ENCODE peak calls at places on chromosomes 12 and 14, in nine cellular contexts. One of them, this sample, is unnamed.

GRCh38 chr12:110921262-110921661 is 883 bp upstream of the MYL2 start:
- DNase-seq in right lobe of liver: no peak
- DNase-seq in transverse colon: no peak
- DNase-seq in endothelial cell of umbilical vein: no peak
- DNase-seq in HCT116: no peak
- DNase-seq in ovary: no peak
- DNase-seq in suprapubic skin: no peak
- DNase-seq in uterus: no peak
- DNase-seq in adrenal gland: no peak
- DNase-seq in this sample: no peak

GRCh38 chr14:69844171-69844570 is 35.0 kb upstream of the SMOC1 start:
- DNase-seq in right lobe of liver: no peak
- DNase-seq in suprapubic skin: no peak
- DNase-seq in ovary: no peak
- DNase-seq in adrenal gland: no peak
- DNase-seq in uterus: no peak
- DNase-seq in endothelial cell of umbilical vein: no peak
- DNase-seq in HCT116: no peak
- DNase-seq in transverse colon: no peak
- DNase-seq in this sample: no peak

GRCh38 chr12:59115995-59116394 is 195.7 kb upstream of the LRIG3 start:
- DNase-seq in right lobe of liver: no peak
- DNase-seq in ovary: no peak
- DNase-seq in uterus: no peak
- DNase-seq in suprapubic skin: no peak
- DNase-seq in adrenal gland: no peak
- DNase-seq in transverse colon: no peak
- DNase-seq in endothelial cell of umbilical vein: peak; percentile 32
- DNase-seq in HCT116: no peak
- DNase-seq in this sample: no peak

GRCh38 chr14:89479802-89480201 is 62.8 kb upstream of the FOXN3 start:
- DNase-seq in endothelial cell of umbilical vein: no peak
- DNase-seq in uterus: no peak
- DNase-seq in transverse colon: no peak
- DNase-seq in suprapubic skin: no peak
- DNase-seq in adrenal gland: no peak
- DNase-seq in HCT116: no peak
- DNase-seq in right lobe of liver: no peak
- DNase-seq in ovary: no peak
- DNase-seq in this sample: no peak

GRCh38 chr14:104186575-104186974 is 48.2 kb downstream of the KIF26A start:
- DNase-seq in uterus: no peak
- DNase-seq in ovary: no peak
- DNase-seq in adrenal gland: no peak
- DNase-seq in endothelial cell of umbilical vein: no peak
- DNase-seq in right lobe of liver: no peak
- DNase-seq in transverse colon: no peak
- DNase-seq in suprapubic skin: no peak
- DNase-seq in HCT116: no peak
- DNase-seq in this sample: no peak

GRCh38 chr14:51242545-51243490 is 2.8 kb downstream of the TMX1 start:
- DNase-seq in right lobe of liver: no peak
- DNase-seq in ovary: no peak
- DNase-seq in transverse colon: no peak
- DNase-seq in endothelial cell of umbilical vein: no peak
- DNase-seq in uterus: no peak
- DNase-seq in suprapubic skin: no peak
- DNase-seq in HCT116: no peak
- DNase-seq in adrenal gland: no peak
- DNase-seq in this sample: no peak

GRCh38 chr12:99985129-99985570 is 414 bp upstream of the ANKS1B start:
- DNase-seq in uterus: no peak
- DNase-seq in suprapubic skin: no peak
- DNase-seq in endothelial cell of umbilical vein: peak; percentile 40
- DNase-seq in ovary: no peak
- DNase-seq in HCT116: no peak
- DNase-seq in transverse colon: no peak
- DNase-seq in right lobe of liver: no peak
- DNase-seq in adrenal gland: no peak
- DNase-seq in this sample: no peak

GRCh38 chr12:47066278-47067048 is 13.0 kb upstream of the PCED1B start:
- DNase-seq in endothelial cell of umbilical vein: no peak
- DNase-seq in transverse colon: no peak
- DNase-seq in ovary: no peak
- DNase-seq in right lobe of liver: no peak
- DNase-seq in suprapubic skin: no peak
- DNase-seq in uterus: no peak
- DNase-seq in adrenal gland: peak; percentile 57
- DNase-seq in HCT116: no peak
- DNase-seq in this sample: no peak

GRCh38 chr14:98878278-98878677 is 393.7 kb downstream of the BCL11B start:
- DNase-seq in transverse colon: no peak
- DNase-seq in HCT116: no peak
- DNase-seq in right lobe of liver: no peak
- DNase-seq in adrenal gland: no peak
- DNase-seq in ovary: no peak
- DNase-seq in uterus: no peak
- DNase-seq in endothelial cell of umbilical vein: no peak
- DNase-seq in suprapubic skin: no peak
- DNase-seq in this sample: no peak

GRCh38 chr12:14362347-14362746 is 3.1 kb upstream of the ATF7IP start:
- DNase-seq in ovary: no peak
- DNase-seq in HCT116: no peak
- DNase-seq in suprapubic skin: no peak
- DNase-seq in endothelial cell of umbilical vein: peak; percentile 14
- DNase-seq in right lobe of liver: no peak
- DNase-seq in adrenal gland: no peak
- DNase-seq in transverse colon: no peak
- DNase-seq in uterus: no peak
- DNase-seq in this sample: no peak

GRCh38 chr14:61555056-61555838 is 140.1 kb upstream of the HIF1A start:
- DNase-seq in suprapubic skin: no peak
- DNase-seq in ovary: no peak
- DNase-seq in endothelial cell of umbilical vein: no peak
- DNase-seq in transverse colon: no peak
- DNase-seq in uterus: no peak
- DNase-seq in HCT116: no peak
- DNase-seq in adrenal gland: no peak
- DNase-seq in right lobe of liver: no peak
- DNase-seq in this sample: no peak
- H3K4me1 ChIP-seq in suprapubic skin: peaks cover 24% of the 10 kb centered on the region
- H3K4me1 ChIP-seq in ovary: no peaks in the 10 kb centered on the region
- H3K4me1 ChIP-seq in endothelial cell of umbilical vein: peaks cover under 1% of the 10 kb centered on the region
- H3K4me1 ChIP-seq in transverse colon: peaks cover 16% of the 10 kb centered on the region
- H3K4me1 ChIP-seq in uterus: no peaks in the 10 kb centered on the region
- H3K4me1 ChIP-seq in HCT116: peaks cover 24% of the 10 kb centered on the region
- H3K4me1 ChIP-seq in adrenal gland: peaks cover 34% of the 10 kb centered on the region
- H3K4me1 ChIP-seq in right lobe of liver: peaks cover 36% of the 10 kb centered on the region
- H3K4me1 ChIP-seq in this sample: peaks cover 27% of the 10 kb centered on the region

GRCh38 chr12:27290501-27291168 is 42.0 kb upstream of the BMAL2 start:
- DNase-seq in ovary: no peak
- DNase-seq in transverse colon: no peak
- DNase-seq in HCT116: no peak
- DNase-seq in uterus: no peak
- DNase-seq in adrenal gland: no peak
- DNase-seq in endothelial cell of umbilical vein: peak; percentile 77
- DNase-seq in right lobe of liver: no peak
- DNase-seq in suprapubic skin: no peak
- DNase-seq in this sample: no peak
- TF ChIP-seq POLR2A in ovary: no peak
- TF ChIP-seq POLR2A in transverse colon: no peak
- TF ChIP-seq POLR2A in HCT116: no peak
- TF ChIP-seq POLR2A in uterus: no peak
- TF ChIP-seq POLR2A in adrenal gland: no peak
- TF ChIP-seq POLR2A in endothelial cell of umbilical vein: no peak
- TF ChIP-seq POLR2A in right lobe of liver: no peak
- TF ChIP-seq POLR2A in suprapubic skin: no peak
- TF ChIP-seq POLR2A in this sample: no peak

DNA sequence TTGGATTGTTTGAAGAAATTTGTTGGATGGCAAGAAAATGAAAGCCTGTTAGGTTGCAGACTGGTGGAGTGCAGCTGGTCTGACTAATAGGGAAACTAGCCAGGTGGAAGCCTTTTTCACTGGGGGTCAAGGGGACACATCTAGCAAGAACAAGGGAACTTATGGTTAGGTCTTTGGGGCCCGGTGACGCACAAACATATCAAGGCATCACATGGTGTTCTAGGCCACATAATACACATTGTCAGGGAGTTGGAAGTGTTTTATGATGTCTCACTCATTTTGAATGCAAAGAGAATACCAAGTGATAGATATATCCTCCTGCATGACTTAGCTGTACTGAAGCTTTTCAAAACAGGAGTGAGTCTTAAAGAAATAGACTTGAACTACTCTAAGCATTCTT is 351.2 kb downstream of the KCNH5 start:
- DNase-seq in endothelial cell of umbilical vein: no peak
- DNase-seq in adrenal gland: no peak
- DNase-seq in transverse colon: no peak
- DNase-seq in right lobe of liver: no peak
- DNase-seq in uterus: no peak
- DNase-seq in suprapubic skin: no peak
- DNase-seq in HCT116: no peak
- DNase-seq in ovary: no peak
- DNase-seq in this sample: no peak
- H3K4me1 ChIP-seq in endothelial cell of umbilical vein: no peaks in the 10 kb centered on the region
- H3K4me1 ChIP-seq in adrenal gland: peaks cover 4% of the 10 kb centered on the region
- H3K4me1 ChIP-seq in transverse colon: no peaks in the 10 kb centered on the region
- H3K4me1 ChIP-seq in right lobe of liver: peaks cover 18% of the 10 kb centered on the region
- H3K4me1 ChIP-seq in uterus: no peaks in the 10 kb centered on the region
- H3K4me1 ChIP-seq in suprapubic skin: peaks cover 9% of the 10 kb centered on the region
- H3K4me1 ChIP-seq in HCT116: no peaks in the 10 kb centered on the region
- H3K4me1 ChIP-seq in ovary: no peaks in the 10 kb centered on the region
- H3K4me1 ChIP-seq in this sample: no peaks in the 10 kb centered on the region

GRCh38 chr14:64946310-64947045 is 3.9 kb upstream of the GPX2 start:
- DNase-seq in transverse colon: no peak
- DNase-seq in HCT116: no peak
- DNase-seq in suprapubic skin: no peak
- DNase-seq in right lobe of liver: no peak
- DNase-seq in adrenal gland: no peak
- DNase-seq in ovary: no peak
- DNase-seq in endothelial cell of umbilical vein: no peak
- DNase-seq in uterus: no peak
- DNase-seq in this sample: no peak
- TF ChIP-seq POLR2A in transverse colon: no peak
- TF ChIP-seq POLR2A in HCT116: no peak
- TF ChIP-seq POLR2A in suprapubic skin: no peak
- TF ChIP-seq POLR2A in right lobe of liver: no peak
- TF ChIP-seq POLR2A in adrenal gland: no peak
- TF ChIP-seq POLR2A in ovary: no peak
- TF ChIP-seq POLR2A in endothelial cell of umbilical vein: no peak
- TF ChIP-seq POLR2A in uterus: no peak
- TF ChIP-seq POLR2A in this sample: no peak

DNA sequence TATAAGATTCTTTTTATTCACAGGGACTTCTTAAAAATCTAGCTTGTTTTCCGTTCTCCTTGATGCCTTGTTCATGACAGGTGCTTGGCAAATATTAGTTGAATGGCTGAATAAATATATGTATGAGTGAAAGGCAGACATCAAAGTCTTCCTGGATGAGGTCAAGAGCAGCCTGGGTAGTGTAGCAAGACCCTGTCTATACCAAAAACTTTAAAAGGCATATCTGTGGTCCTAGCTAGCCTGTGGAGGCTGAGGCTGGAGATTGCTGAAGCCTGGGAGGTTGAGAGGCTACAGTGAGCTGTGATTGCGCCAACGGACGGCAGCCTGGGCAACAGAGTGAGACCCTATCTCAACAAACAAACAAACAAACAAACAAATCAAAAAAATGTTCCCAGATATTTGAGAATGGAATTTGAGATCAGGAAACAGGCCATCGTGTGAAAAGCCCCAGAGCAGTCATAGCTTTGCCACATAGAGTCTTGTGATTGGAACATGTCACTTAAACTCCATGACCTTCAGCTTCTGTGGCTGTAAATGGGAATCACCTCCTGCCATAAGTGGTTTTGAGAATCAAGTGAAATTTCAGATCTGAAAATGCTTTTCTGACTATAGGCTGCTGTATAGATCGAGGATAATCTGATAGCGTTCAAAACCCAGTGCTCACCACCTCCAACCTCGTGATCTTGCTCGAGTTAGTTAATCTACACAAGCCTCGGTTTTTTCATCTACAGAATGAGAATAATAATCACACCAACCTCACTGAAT is 64.3 kb downstream of the ZFP36L1 start:
- DNase-seq in suprapubic skin: no peak
- DNase-seq in right lobe of liver: no peak
- DNase-seq in adrenal gland: no peak
- DNase-seq in ovary: no peak
- DNase-seq in HCT116: no peak
- DNase-seq in uterus: no peak
- DNase-seq in endothelial cell of umbilical vein: no peak
- DNase-seq in transverse colon: no peak
- DNase-seq in this sample: no peak
- H3K4me1 ChIP-seq in suprapubic skin: peaks cover 20% of the 10 kb centered on the region
- H3K4me1 ChIP-seq in right lobe of liver: peaks cover 32% of the 10 kb centered on the region
- H3K4me1 ChIP-seq in adrenal gland: no peaks in the 10 kb centered on the region
- H3K4me1 ChIP-seq in ovary: peaks cover 1% of the 10 kb centered on the region
- H3K4me1 ChIP-seq in HCT116: no peaks in the 10 kb centered on the region
- H3K4me1 ChIP-seq in uterus: no peaks in the 10 kb centered on the region
- H3K4me1 ChIP-seq in endothelial cell of umbilical vein: peaks cover 17% of the 10 kb centered on the region
- H3K4me1 ChIP-seq in transverse colon: peaks cover 15% of the 10 kb centered on the region
- H3K4me1 ChIP-seq in this sample: peaks cover 4% of the 10 kb centered on the region

DNA sequence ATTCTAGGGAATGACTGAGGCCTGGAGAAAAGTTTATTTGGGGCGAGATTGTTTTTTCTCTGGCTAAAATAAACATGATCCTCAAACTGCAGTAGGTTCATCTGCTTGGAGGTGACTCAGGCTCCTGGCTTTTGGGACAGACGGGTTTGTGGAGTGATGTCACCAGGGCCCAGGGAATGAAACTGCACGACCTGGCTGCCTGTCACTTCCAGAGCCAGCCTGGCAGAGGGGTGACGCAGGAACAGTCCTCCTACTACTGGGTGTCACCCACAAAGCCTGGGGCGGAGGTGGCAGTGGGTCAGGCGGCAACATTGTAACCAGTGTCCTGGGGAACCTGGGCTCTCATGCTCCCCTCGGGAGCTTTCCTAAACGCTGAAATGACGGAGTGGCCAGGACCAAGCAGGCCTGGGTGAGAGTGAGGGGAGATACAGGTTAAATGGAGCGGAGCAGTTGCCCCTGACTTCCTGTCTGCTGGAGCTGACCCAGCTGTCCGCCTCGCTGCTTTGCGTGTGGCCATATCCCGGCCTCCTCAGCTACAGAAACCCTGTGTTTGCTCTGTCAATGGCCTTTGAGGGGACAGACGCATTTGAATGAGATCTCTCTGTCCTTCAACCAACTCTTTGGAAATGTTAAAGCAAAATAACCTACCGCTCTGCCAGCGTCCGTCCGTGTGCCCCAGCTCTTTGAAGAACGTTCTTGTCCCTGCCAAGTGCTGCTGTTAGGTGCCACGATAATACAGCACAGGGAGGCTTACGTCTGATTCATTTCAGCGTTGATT is 6.5 kb downstream of the HIP1R start:
- DNase-seq in uterus: no peak
- DNase-seq in suprapubic skin: no peak
- DNase-seq in endothelial cell of umbilical vein: no peak
- DNase-seq in transverse colon: no peak
- DNase-seq in HCT116: peak; percentile 22
- DNase-seq in right lobe of liver: peak; percentile 85
- DNase-seq in ovary: no peak
- DNase-seq in adrenal gland: peak; percentile 95
- DNase-seq in this sample: no peak
- TF ChIP-seq POLR2A in uterus: no peak
- TF ChIP-seq POLR2A in suprapubic skin: no peak
- TF ChIP-seq POLR2A in endothelial cell of umbilical vein: no peak
- TF ChIP-seq POLR2A in transverse colon: no peak
- TF ChIP-seq POLR2A in HCT116: no peak
- TF ChIP-seq POLR2A in right lobe of liver: peak; percentile 80
- TF ChIP-seq POLR2A in ovary: no peak
- TF ChIP-seq POLR2A in adrenal gland: peak; percentile 87
- TF ChIP-seq POLR2A in this sample: no peak